ENCODE peak calls at places on chromosome 15, in four cellular contexts. H is HepG2, G is H1, T is HCT116. O is an unnamed sample.

GRCh38 chr15:39025331-39025730 is 460.7 kb upstream of the RASGRP1 start:
- DNase-seq in H (no peak), G (no peak), T (no peak), O (no peak)

GRCh38 chr15:43872416-43873020 is 45.7 kb downstream of the WDR76 start:
- DNase-seq in H (peak; percentile 57), G (peak; percentile 60), T (peak; percentile 45), O (peak; percentile 51)

GRCh38 chr15:96362759-96363678 is 32.5 kb downstream of the NR2F2 start:
- DNase-seq in H (no peak), G (peak; percentile 71), T (no peak), O (no peak)

GRCh38 chr15:82014989-82015388 is 30.8 kb downstream of the MEX3B start:
- DNase-seq in H (no peak), G (no peak), T (no peak), O (no peak)

GRCh38 chr15:99978426-99978825 is 245.2 kb upstream of the LYSMD4 start:
- DNase-seq in H (no peak), G (no peak), T (no peak), O (no peak)

GRCh38 chr15:50145451-50145872 is 26.4 kb upstream of the ATP8B4 start:
- DNase-seq in H (peak; percentile 78), G (no peak), T (peak; percentile 71), O (peak; percentile 23)

GRCh38 chr15:58918239-58918638 is 15.2 kb downstream of the SLTM start:
- DNase-seq in H (no peak), G (no peak), T (no peak), O (no peak)

GRCh38 chr15:45126535-45127158 is 3.0 kb downstream of the DUOXA1 start:
- DNase-seq in H (peak; percentile 25), G (no peak), T (peak; percentile 36), O (no peak)

GRCh38 chr15:99729920-99730319 is 3.3 kb downstream of the LYSMD4 start:
- DNase-seq in H (no peak), G (no peak), T (no peak), O (peak; percentile 46)

GRCh38 chr15:23384371-23384770 is 29.8 kb downstream of the GOLGA8S start:
- DNase-seq in H (no peak), G (no peak), T (no peak), O (no peak)

GRCh38 chr15:87752250-87752951 is 504.1 kb downstream of the NTRK3 start:
- DNase-seq in H (no peak), G (no peak), T (no peak), O (peak; percentile 71)

GRCh38 chr15:71691700-71692417 is 118.5 kb upstream of the NR2E3 start:
- DNase-seq in H (no peak), G (no peak), T (no peak), O (peak; percentile 32)

GRCh38 chr15:64398575-64398974 is 10.9 kb downstream of the TRIP4 start:
- DNase-seq in H (no peak), G (no peak), T (no peak), O (no peak)

GRCh38 chr15:58340176-58340575 is 91.6 kb upstream of the LIPC start:
- DNase-seq in H (no peak), G (no peak), T (no peak), O (no peak)

GRCh38 chr15:79989682-79990081 is 18.7 kb upstream of the BCL2A1 start:
- DNase-seq in H (no peak), G (no peak), T (no peak), O (no peak)

GRCh38 chr15:89777073-89777820 is 1.1 kb downstream of the MESP2 start:
- DNase-seq in H (no peak), G (no peak), T (no peak), O (no peak)

GRCh38 chr15:40336129-40337122 is 4.3 kb downstream of the CCDC9B start:
- DNase-seq in H (no peak), G (peak; percentile 81), T (no peak), O (no peak)

GRCh38 chr15:40334941-40335795 is 5.6 kb downstream of the CCDC9B start:
- DNase-seq in H (no peak), G (peak; percentile 55), T (no peak), O (peak; percentile 92)

GRCh38 chr15:40333922-40334492 is 6.7 kb downstream of the CCDC9B start:
- DNase-seq in H (no peak), G (no peak), T (no peak), O (no peak)

GRCh38 chr15:40332138-40332781 is 8.5 kb downstream of the CCDC9B start:
- DNase-seq in H (no peak), G (no peak), T (no peak), O (no peak)

GRCh38 chr15:40334541-40334940 is 6.2 kb downstream of the CCDC9B start:
- DNase-seq in H (no peak), G (no peak), T (no peak), O (peak; percentile 44)
- TF ChIP-seq JUND in H (no peak), G (no peak), T (no peak), O (no peak)

GRCh38 chr15:29455530-29455929 is 185.9 kb upstream of the NSMCE3 start:
- DNase-seq in H (no peak), G (no peak), T (no peak), O (no peak)

GRCh38 chr15:29456964-29457363 is 187.3 kb upstream of the NSMCE3 start:
- DNase-seq in H (no peak), G (no peak), T (no peak), O (no peak)

GRCh38 chr15:29458361-29458760 is 188.7 kb upstream of the NSMCE3 start:
- DNase-seq in H (no peak), G (no peak), T (no peak), O (no peak)

GRCh38 chr15:29456255-29456654 is 186.6 kb upstream of the NSMCE3 start:
- DNase-seq in H (no peak), G (no peak), T (no peak), O (no peak)

GRCh38 chr15:29457729-29458128 is 188.1 kb upstream of the NSMCE3 start:
- DNase-seq in H (no peak), G (no peak), T (no peak), O (no peak)
- TF ChIP-seq JUND in H (no peak), G (no peak), T (no peak), O (no peak)

GRCh38 chr15:92715753-92716152 is 60.2 kb upstream of the FAM174B start:
- DNase-seq in H (no peak), G (no peak), T (no peak), O (no peak)
- TF ChIP-seq JUND in H (no peak), G (no peak), T (no peak), O (no peak)

DNA sequence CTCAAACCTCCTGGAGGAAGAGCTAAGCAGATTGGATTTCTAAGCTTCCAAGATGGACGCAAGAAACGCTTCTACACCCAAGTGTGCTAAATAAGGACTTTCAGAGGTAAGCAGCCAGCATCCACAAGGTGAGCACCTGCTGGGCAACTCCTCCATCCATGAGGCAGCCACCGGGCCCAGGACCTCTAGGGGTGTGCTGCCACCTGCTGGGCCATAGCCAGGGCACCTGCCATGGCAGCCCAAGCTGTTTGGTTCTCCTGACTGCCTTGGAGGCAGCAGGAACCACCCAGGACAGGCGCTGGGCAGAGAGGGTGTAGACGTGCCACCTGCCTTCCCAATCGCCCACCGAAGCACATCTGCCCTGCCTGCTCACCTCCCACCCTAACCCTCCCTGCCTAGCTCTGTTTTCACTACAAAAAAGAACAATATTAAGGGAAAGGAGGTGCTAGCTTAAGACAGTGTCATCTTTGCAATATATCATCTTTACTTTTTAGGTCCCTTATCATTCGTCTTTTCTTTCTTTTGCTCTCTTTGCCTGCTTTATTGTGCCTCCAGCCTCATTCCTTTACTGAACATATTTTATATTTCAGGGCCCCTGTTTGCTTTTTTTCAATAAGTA is 12.9 kb downstream of the C15orf62 start:
- DNase-seq in H (peak; percentile 62), G (peak; percentile 64), T (peak; percentile 68), O (no peak)
- TF ChIP-seq JUND in H (no peak), G (no peak), T (no peak), O (no peak)

DNA sequence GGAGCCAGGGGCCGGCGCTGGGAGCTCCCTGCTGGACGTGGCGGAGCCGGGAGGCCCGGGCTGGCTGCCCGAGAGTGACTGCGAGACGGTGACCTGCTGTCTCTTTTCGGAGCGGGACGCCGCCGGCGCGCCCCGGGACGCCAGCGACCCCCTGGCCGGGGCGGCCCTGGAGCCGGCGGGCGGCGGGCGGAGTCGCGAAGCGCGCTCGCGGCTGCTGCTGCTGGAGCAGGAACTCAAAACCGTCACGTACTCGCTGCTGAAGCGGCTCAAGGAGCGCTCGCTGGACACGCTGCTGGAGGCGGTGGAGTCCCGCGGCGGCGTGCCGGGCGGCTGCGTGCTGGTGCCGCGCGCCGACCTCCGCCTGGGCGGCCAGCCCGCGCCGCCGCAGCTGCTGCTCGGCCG is 1.5 kb downstream of the SMAD6 start:
- DNase-seq in H (no peak), G (no peak), T (no peak), O (peak; percentile 66)
- TF ChIP-seq JUND in H (no peak), G (no peak), T (no peak), O (no peak)

DNA sequence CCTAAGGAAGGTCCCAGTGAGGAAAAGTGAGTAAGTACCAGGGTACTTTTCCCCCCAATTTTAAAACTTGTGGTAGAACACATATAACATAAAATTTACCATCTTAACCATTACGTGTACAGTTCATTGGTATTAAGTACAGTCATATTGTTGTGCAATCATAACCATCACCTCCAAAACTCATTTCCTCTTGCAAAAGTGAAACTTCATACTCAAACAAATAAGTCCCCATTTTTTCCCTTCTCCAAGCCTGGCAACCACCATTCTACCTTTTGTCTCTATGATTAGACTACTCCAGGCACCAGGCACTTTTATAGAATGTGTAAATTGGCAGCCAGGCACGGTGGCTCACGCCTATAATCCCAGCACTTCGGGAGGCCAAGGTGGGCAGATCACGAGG is 12.2 kb downstream of the PRC1 start:
- DNase-seq in H (no peak), G (no peak), T (no peak), O (no peak)
- TF ChIP-seq JUND in H (no peak), G (no peak), T (no peak), O (no peak)

DNA sequence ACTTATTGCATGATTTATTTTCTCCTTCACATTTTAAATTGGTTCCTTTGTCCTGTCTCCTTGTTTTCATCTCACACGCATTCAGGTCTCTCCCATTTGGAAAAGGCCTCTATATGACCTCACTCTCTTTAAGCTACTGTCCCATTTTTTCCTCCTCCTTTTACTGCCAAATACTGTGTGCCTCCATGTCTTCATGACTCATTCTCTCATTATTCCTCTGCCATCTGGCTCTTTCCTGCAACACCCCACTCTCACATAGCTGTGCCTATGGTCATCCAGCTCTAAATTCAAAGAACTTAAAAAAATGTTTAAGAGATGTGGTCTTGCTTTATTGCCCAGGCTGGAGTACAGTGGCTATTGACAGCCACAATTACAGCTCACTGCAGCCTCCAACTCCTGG is 48.0 kb downstream of the TYRO3 start:
- DNase-seq in H (no peak), G (no peak), T (no peak), O (no peak)
- TF ChIP-seq JUND in H (no peak), G (no peak), T (no peak), O (no peak)

O was measured in T47D.